ENCODE peak calls at places on chromosomes 2 and 18, in four cellular contexts. One of them, this sample, is unnamed.

GRCh38 chr2:145595296-145595695 is 1075.4 kb upstream of the ZEB2 start:
- DNase-seq in AG08395: no peak
- DNase-seq in NCI-H1092 treated with DMSO at 0.1 percent for 48 hours: no peak
- DNase-seq in CD8-positive, alpha-beta T cell: no peak
- DNase-seq in this sample: peak; percentile 24

GRCh38 chr2:135252805-135253458 is 200.8 kb downstream of the RAB3GAP1 start:
- DNase-seq in AG08395: no peak
- DNase-seq in NCI-H1092 treated with DMSO at 0.1 percent for 48 hours: no peak
- DNase-seq in CD8-positive, alpha-beta T cell: no peak
- DNase-seq in this sample: no peak

GRCh38 chr18:24846133-24846532 is 385.7 kb downstream of the HRH4 start:
- DNase-seq in NCI-H1092 treated with DMSO at 0.1 percent for 48 hours: no peak
- DNase-seq in CD8-positive, alpha-beta T cell: no peak
- DNase-seq in AG08395: no peak
- DNase-seq in this sample: no peak

GRCh38 chr18:47737956-47738355 is 192.5 kb downstream of the SMAD2 start:
- DNase-seq in AG08395: no peak
- DNase-seq in NCI-H1092 treated with DMSO at 0.1 percent for 48 hours: no peak
- DNase-seq in CD8-positive, alpha-beta T cell: no peak
- DNase-seq in this sample: no peak

GRCh38 chr2:118808429-118808809 is 39.0 kb downstream of the EN1 start:
- DNase-seq in NCI-H1092 treated with DMSO at 0.1 percent for 48 hours: no peak
- DNase-seq in CD8-positive, alpha-beta T cell: no peak
- DNase-seq in AG08395: peak; percentile 46
- DNase-seq in this sample: no peak

GRCh38 chr2:171706152-171706803 is 19.0 kb downstream of the DYNC1I2 start:
- DNase-seq in AG08395: peak; percentile 25
- DNase-seq in NCI-H1092 treated with DMSO at 0.1 percent for 48 hours: peak; percentile 18
- DNase-seq in CD8-positive, alpha-beta T cell: no peak
- DNase-seq in this sample: peak; percentile 21

GRCh38 chr18:13608791-13609552 is 117.4 kb downstream of the FAM210A start:
- DNase-seq in NCI-H1092 treated with DMSO at 0.1 percent for 48 hours: no peak
- DNase-seq in AG08395: no peak
- DNase-seq in CD8-positive, alpha-beta T cell: peak; percentile 70
- DNase-seq in this sample: no peak

GRCh38 chr2:232214053-232214452 is 164.5 kb upstream of the ALPP start:
- DNase-seq in CD8-positive, alpha-beta T cell: no peak
- DNase-seq in NCI-H1092 treated with DMSO at 0.1 percent for 48 hours: no peak
- DNase-seq in AG08395: no peak
- DNase-seq in this sample: no peak

GRCh38 chr2:119431976-119432881 is 575 bp downstream of the TMEM37 start:
- DNase-seq in CD8-positive, alpha-beta T cell: no peak
- DNase-seq in AG08395: no peak
- DNase-seq in NCI-H1092 treated with DMSO at 0.1 percent for 48 hours: no peak
- DNase-seq in this sample: no peak

GRCh38 chr2:225192869-225193268 is 150.6 kb upstream of the DOCK10 start:
- DNase-seq in NCI-H1092 treated with DMSO at 0.1 percent for 48 hours: no peak
- DNase-seq in AG08395: no peak
- DNase-seq in CD8-positive, alpha-beta T cell: no peak
- DNase-seq in this sample: no peak

GRCh38 chr2:88481937-88482336 is 29.4 kb upstream of the FOXI3 start:
- DNase-seq in CD8-positive, alpha-beta T cell: no peak
- DNase-seq in AG08395: no peak
- DNase-seq in NCI-H1092 treated with DMSO at 0.1 percent for 48 hours: no peak
- DNase-seq in this sample: peak; percentile 9

GRCh38 chr2:237486334-237486818 is 675 bp upstream of the MLPH start:
- DNase-seq in AG08395: no peak
- DNase-seq in NCI-H1092 treated with DMSO at 0.1 percent for 48 hours: no peak
- DNase-seq in CD8-positive, alpha-beta T cell: no peak
- DNase-seq in this sample: no peak

GRCh38 chr2:237291138-237291792 is 122.7 kb downstream of the COL6A3 start:
- DNase-seq in NCI-H1092 treated with DMSO at 0.1 percent for 48 hours: peak; percentile 90
- DNase-seq in AG08395: peak; percentile 90
- DNase-seq in CD8-positive, alpha-beta T cell: no peak
- DNase-seq in this sample: peak; percentile 98

GRCh38 chr2:75560022-75560767 is 544 bp downstream of the EVA1A start:
- DNase-seq in AG08395: peak; percentile 25
- DNase-seq in CD8-positive, alpha-beta T cell: no peak
- DNase-seq in NCI-H1092 treated with DMSO at 0.1 percent for 48 hours: no peak
- DNase-seq in this sample: peak; percentile 50

GRCh38 chr2:100109986-100110980 is 32.1 kb downstream of the AFF3 start:
- DNase-seq in NCI-H1092 treated with DMSO at 0.1 percent for 48 hours: no peak
- DNase-seq in AG08395: no peak
- DNase-seq in CD8-positive, alpha-beta T cell: no peak
- DNase-seq in this sample: no peak

GRCh38 chr2:206543073-206543472 is 99.2 kb upstream of the FAM237A start:
- DNase-seq in AG08395: no peak
- DNase-seq in NCI-H1092 treated with DMSO at 0.1 percent for 48 hours: no peak
- DNase-seq in CD8-positive, alpha-beta T cell: no peak
- DNase-seq in this sample: no peak

GRCh38 chr2:43068730-43069517 is 157.5 kb downstream of the ZFP36L2 start:
- DNase-seq in NCI-H1092 treated with DMSO at 0.1 percent for 48 hours: no peak
- DNase-seq in AG08395: no peak
- DNase-seq in CD8-positive, alpha-beta T cell: no peak
- DNase-seq in this sample: peak; percentile 59

GRCh38 chr18:58045265-58046086 is 1.4 kb downstream of the NEDD4L start:
- DNase-seq in AG08395: peak; percentile 2
- DNase-seq in CD8-positive, alpha-beta T cell: peak; percentile 52
- DNase-seq in NCI-H1092 treated with DMSO at 0.1 percent for 48 hours: peak; percentile 68
- DNase-seq in this sample: no peak

GRCh38 chr2:70514612-70515055 is 39.0 kb downstream of the TGFA start:
- DNase-seq in CD8-positive, alpha-beta T cell: no peak
- DNase-seq in NCI-H1092 treated with DMSO at 0.1 percent for 48 hours: peak; percentile 50
- DNase-seq in AG08395: no peak
- DNase-seq in this sample: peak; percentile 9

GRCh38 chr2:102449370-102449974 is 23.6 kb upstream of the SLC9A4 start:
- DNase-seq in NCI-H1092 treated with DMSO at 0.1 percent for 48 hours: no peak
- DNase-seq in CD8-positive, alpha-beta T cell: peak; percentile 57
- DNase-seq in AG08395: peak; percentile 55
- DNase-seq in this sample: peak; percentile 53

GRCh38 chr2:33775306-33775705 is 176.2 kb upstream of the FAM98A start:
- DNase-seq in CD8-positive, alpha-beta T cell: no peak
- DNase-seq in NCI-H1092 treated with DMSO at 0.1 percent for 48 hours: no peak
- DNase-seq in AG08395: no peak
- DNase-seq in this sample: no peak

GRCh38 chr18:42781298-42781815 is 334.1 kb downstream of the RIT2 start:
- DNase-seq in NCI-H1092 treated with DMSO at 0.1 percent for 48 hours: peak; percentile 65
- DNase-seq in AG08395: no peak
- DNase-seq in CD8-positive, alpha-beta T cell: no peak
- DNase-seq in this sample: no peak

GRCh38 chr18:47915229-47915628 is 15.2 kb downstream of the SMAD2 start:
- DNase-seq in CD8-positive, alpha-beta T cell: no peak
- DNase-seq in AG08395: no peak
- DNase-seq in NCI-H1092 treated with DMSO at 0.1 percent for 48 hours: no peak
- DNase-seq in this sample: no peak